ENCODE peak calls at places on chromosomes 4 and X, in ten cellular contexts. One of them, this sample, is unnamed.

GRCh38 chr4:54218736-54219135 is 10.4 kb upstream of the PDGFRA start:
- DNase-seq in AG04449: no peak
- DNase-seq in HFFc6: no peak
- DNase-seq in Panc1: no peak
- DNase-seq in K562: no peak
- DNase-seq in A549: no peak
- DNase-seq in psoas muscle: no peak
- DNase-seq in HFF-Myc: no peak
- DNase-seq in coronary artery: no peak
- DNase-seq in BJ: no peak
- DNase-seq in this sample: no peak

GRCh38 chr4:89254847-89255246 is 52.8 kb downstream of the GPRIN3 start:
- DNase-seq in Panc1: no peak
- DNase-seq in BJ: no peak
- DNase-seq in psoas muscle: no peak
- DNase-seq in AG04449: no peak
- DNase-seq in K562: peak
- DNase-seq in HFFc6: peak
- DNase-seq in HFF-Myc: peak
- DNase-seq in coronary artery: no peak
- DNase-seq in A549: peak
- DNase-seq in this sample: no peak

GRCh38 chrX:71253253-71254091 is 468 bp downstream of the ZMYM3 start:
- DNase-seq in HFF-Myc: no peak
- DNase-seq in psoas muscle: peak
- DNase-seq in AG04449: no peak
- DNase-seq in K562: peak
- DNase-seq in Panc1: no peak
- DNase-seq in BJ: no peak
- DNase-seq in HFFc6: no peak
- DNase-seq in coronary artery: no peak
- DNase-seq in A549: peak
- DNase-seq in this sample: no peak

GRCh38 chr4:1511441-1512041 is 105.3 kb upstream of the NKX1-1 start:
- DNase-seq in Panc1: no peak
- DNase-seq in AG04449: no peak
- DNase-seq in HFFc6: peak
- DNase-seq in BJ: no peak
- DNase-seq in K562: peak
- DNase-seq in A549: peak
- DNase-seq in HFF-Myc: no peak
- DNase-seq in psoas muscle: peak
- DNase-seq in coronary artery: no peak
- DNase-seq in this sample: no peak

GRCh38 chrX:111756486-111756885 is 75.5 kb downstream of the ALG13 start:
- DNase-seq in BJ: no peak
- DNase-seq in A549: no peak
- DNase-seq in K562: no peak
- DNase-seq in HFFc6: no peak
- DNase-seq in coronary artery: no peak
- DNase-seq in psoas muscle: no peak
- DNase-seq in HFF-Myc: no peak
- DNase-seq in Panc1: no peak
- DNase-seq in AG04449: no peak
- DNase-seq in this sample: no peak

GRCh38 chrX:11143931-11144678 is 33.0 kb downstream of the HCCS start:
- DNase-seq in coronary artery: no peak
- DNase-seq in psoas muscle: peak
- DNase-seq in Panc1: peak
- DNase-seq in BJ: no peak
- DNase-seq in HFFc6: peak
- DNase-seq in A549: peak
- DNase-seq in HFF-Myc: peak
- DNase-seq in AG04449: no peak
- DNase-seq in K562: peak
- DNase-seq in this sample: peak

GRCh38 chrX:104659037-104659744 is 93.2 kb downstream of the IL1RAPL2 start:
- DNase-seq in HFF-Myc: no peak
- DNase-seq in psoas muscle: no peak
- DNase-seq in BJ: no peak
- DNase-seq in AG04449: no peak
- DNase-seq in HFFc6: no peak
- DNase-seq in coronary artery: no peak
- DNase-seq in A549: no peak
- DNase-seq in Panc1: no peak
- DNase-seq in K562: no peak
- DNase-seq in this sample: no peak

GRCh38 chr4:123516576-123516975 is 120.0 kb downstream of the SPRY1 start:
- DNase-seq in HFFc6: no peak
- DNase-seq in psoas muscle: no peak
- DNase-seq in BJ: no peak
- DNase-seq in A549: no peak
- DNase-seq in K562: no peak
- DNase-seq in AG04449: no peak
- DNase-seq in HFF-Myc: no peak
- DNase-seq in coronary artery: no peak
- DNase-seq in Panc1: no peak
- DNase-seq in this sample: no peak

GRCh38 chr4:1239141-1239948 is 9.6 kb downstream of the CTBP1 start:
- DNase-seq in psoas muscle: peak
- DNase-seq in HFFc6: no peak
- DNase-seq in Panc1: no peak
- DNase-seq in coronary artery: peak
- DNase-seq in K562: no peak
- DNase-seq in BJ: no peak
- DNase-seq in AG04449: no peak
- DNase-seq in A549: no peak
- DNase-seq in HFF-Myc: no peak
- DNase-seq in this sample: no peak

GRCh38 chr4:169283114-169283509 is 12.4 kb upstream of the SH3RF1 start:
- DNase-seq in HFF-Myc: no peak
- DNase-seq in coronary artery: no peak
- DNase-seq in Panc1: peak
- DNase-seq in AG04449: peak
- DNase-seq in HFFc6: peak
- DNase-seq in BJ: peak
- DNase-seq in psoas muscle: no peak
- DNase-seq in A549: peak
- DNase-seq in K562: no peak
- DNase-seq in this sample: no peak

GRCh38 chr4:109864134-109864533 is 16.2 kb downstream of the LRIT3 start:
- DNase-seq in HFF-Myc: no peak
- DNase-seq in BJ: no peak
- DNase-seq in HFFc6: no peak
- DNase-seq in A549: no peak
- DNase-seq in coronary artery: no peak
- DNase-seq in AG04449: no peak
- DNase-seq in psoas muscle: no peak
- DNase-seq in Panc1: no peak
- DNase-seq in K562: no peak
- DNase-seq in this sample: no peak

GRCh38 chr4:91064157-91064853 is 937.1 kb downstream of the CCSER1 start:
- DNase-seq in K562: no peak
- DNase-seq in coronary artery: no peak
- DNase-seq in HFFc6: no peak
- DNase-seq in AG04449: no peak
- DNase-seq in Panc1: no peak
- DNase-seq in BJ: no peak
- DNase-seq in psoas muscle: no peak
- DNase-seq in HFF-Myc: no peak
- DNase-seq in A549: no peak
- DNase-seq in this sample: no peak

GRCh38 chr4:176622251-176622968 is 170.3 kb downstream of the VEGFC start:
- DNase-seq in K562: no peak
- DNase-seq in HFFc6: no peak
- DNase-seq in BJ: no peak
- DNase-seq in HFF-Myc: no peak
- DNase-seq in psoas muscle: no peak
- DNase-seq in AG04449: no peak
- DNase-seq in A549: no peak
- DNase-seq in coronary artery: no peak
- DNase-seq in Panc1: no peak
- DNase-seq in this sample: no peak

GRCh38 chr4:131974730-131975129 is 1174.4 kb upstream of the PCDH10 start:
- DNase-seq in AG04449: no peak
- DNase-seq in coronary artery: no peak
- DNase-seq in HFF-Myc: no peak
- DNase-seq in BJ: no peak
- DNase-seq in HFFc6: peak
- DNase-seq in A549: no peak
- DNase-seq in psoas muscle: no peak
- DNase-seq in Panc1: no peak
- DNase-seq in K562: no peak
- DNase-seq in this sample: no peak

GRCh38 chr4:3300198-3300671 is 7.4 kb downstream of the RGS12 start:
- DNase-seq in psoas muscle: no peak
- DNase-seq in K562: no peak
- DNase-seq in AG04449: no peak
- DNase-seq in HFFc6: no peak
- DNase-seq in Panc1: no peak
- DNase-seq in coronary artery: no peak
- DNase-seq in A549: no peak
- DNase-seq in BJ: no peak
- DNase-seq in HFF-Myc: no peak
- DNase-seq in this sample: no peak

DNA sequence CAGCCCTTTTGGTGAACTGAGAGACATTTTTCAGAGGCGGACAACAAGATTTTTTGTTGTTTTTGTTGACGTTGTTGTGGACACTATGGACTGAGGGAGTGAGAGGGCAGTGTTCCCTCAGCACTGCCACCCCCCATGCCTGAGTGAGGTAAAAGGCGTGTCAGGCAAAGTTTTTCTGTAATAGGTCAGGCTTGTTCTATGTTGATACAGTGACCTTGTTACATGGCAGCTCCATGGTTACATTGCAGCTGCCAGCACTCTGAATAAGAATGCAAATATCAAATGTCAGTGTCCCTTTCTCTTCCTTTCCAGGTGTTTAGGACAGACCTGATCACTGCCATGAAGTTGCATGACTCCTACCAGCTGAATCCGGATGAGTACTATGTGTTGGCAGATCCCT is 36.6 kb downstream of the JADE1 start:
- DNase-seq in K562: no peak
- DNase-seq in HFFc6: no peak
- DNase-seq in BJ: no peak
- DNase-seq in coronary artery: no peak
- DNase-seq in Panc1: no peak
- DNase-seq in AG04449: no peak
- DNase-seq in A549: no peak
- DNase-seq in HFF-Myc: no peak
- DNase-seq in psoas muscle: no peak
- DNase-seq in this sample: no peak
- TF ChIP-seq CTCF in K562: no peak
- TF ChIP-seq CTCF in HFFc6: no peak
- TF ChIP-seq CTCF in BJ: no peak
- TF ChIP-seq CTCF in coronary artery: no peak
- TF ChIP-seq CTCF in Panc1: no peak
- TF ChIP-seq CTCF in AG04449: no peak
- TF ChIP-seq CTCF in A549: no peak
- TF ChIP-seq CTCF in HFF-Myc: no peak
- TF ChIP-seq CTCF in psoas muscle: no peak
- TF ChIP-seq CTCF in this sample: no peak

GRCh38 chr4:128234836-128235235 is 52.8 kb downstream of the PGRMC2 start:
- DNase-seq in HFFc6: no peak
- DNase-seq in A549: no peak
- DNase-seq in AG04449: no peak
- DNase-seq in K562: no peak
- DNase-seq in Panc1: no peak
- DNase-seq in coronary artery: no peak
- DNase-seq in HFF-Myc: no peak
- DNase-seq in psoas muscle: no peak
- DNase-seq in BJ: no peak
- DNase-seq in this sample: no peak
- TF ChIP-seq CTCF in HFFc6: no peak
- TF ChIP-seq CTCF in A549: no peak
- TF ChIP-seq CTCF in AG04449: no peak
- TF ChIP-seq CTCF in K562: no peak
- TF ChIP-seq CTCF in Panc1: no peak
- TF ChIP-seq CTCF in coronary artery: no peak
- TF ChIP-seq CTCF in HFF-Myc: no peak
- TF ChIP-seq CTCF in psoas muscle: no peak
- TF ChIP-seq CTCF in BJ: no peak
- TF ChIP-seq CTCF in this sample: no peak

GRCh38 chrX:101258260-101258581 is 32.9 kb downstream of the TAF7L start:
- DNase-seq in psoas muscle: no peak
- DNase-seq in coronary artery: no peak
- DNase-seq in K562: no peak
- DNase-seq in BJ: no peak
- DNase-seq in HFFc6: no peak
- DNase-seq in Panc1: no peak
- DNase-seq in AG04449: no peak
- DNase-seq in HFF-Myc: no peak
- DNase-seq in A549: no peak
- DNase-seq in this sample: no peak

GRCh38 chrX:101260435-101260834 is 30.7 kb downstream of the TAF7L start:
- DNase-seq in HFFc6: peak
- DNase-seq in psoas muscle: no peak
- DNase-seq in BJ: no peak
- DNase-seq in K562: peak
- DNase-seq in AG04449: no peak
- DNase-seq in A549: peak
- DNase-seq in coronary artery: no peak
- DNase-seq in HFF-Myc: no peak
- DNase-seq in Panc1: no peak
- DNase-seq in this sample: no peak

GRCh38 chrX:101252634-101253033 is 33.0 kb downstream of the DRP2 start:
- DNase-seq in AG04449: no peak
- DNase-seq in HFF-Myc: no peak
- DNase-seq in K562: no peak
- DNase-seq in HFFc6: no peak
- DNase-seq in Panc1: no peak
- DNase-seq in psoas muscle: no peak
- DNase-seq in BJ: no peak
- DNase-seq in A549: no peak
- DNase-seq in coronary artery: no peak
- DNase-seq in this sample: no peak

GRCh38 chrX:101262590-101262989 is 28.5 kb downstream of the TAF7L start:
- DNase-seq in AG04449: no peak
- DNase-seq in BJ: no peak
- DNase-seq in A549: no peak
- DNase-seq in psoas muscle: no peak
- DNase-seq in HFF-Myc: no peak
- DNase-seq in coronary artery: no peak
- DNase-seq in K562: no peak
- DNase-seq in Panc1: no peak
- DNase-seq in HFFc6: no peak
- DNase-seq in this sample: no peak

GRCh38 chrX:101257448-101258259 is 33.5 kb downstream of the TAF7L start:
- DNase-seq in AG04449: no peak
- DNase-seq in Panc1: no peak
- DNase-seq in K562: no peak
- DNase-seq in HFFc6: no peak
- DNase-seq in coronary artery: no peak
- DNase-seq in HFF-Myc: no peak
- DNase-seq in BJ: no peak
- DNase-seq in A549: no peak
- DNase-seq in psoas muscle: no peak
- DNase-seq in this sample: no peak
- TF ChIP-seq CTCF in AG04449: no peak
- TF ChIP-seq CTCF in Panc1: no peak
- TF ChIP-seq CTCF in K562: no peak
- TF ChIP-seq CTCF in HFFc6: no peak
- TF ChIP-seq CTCF in coronary artery: no peak
- TF ChIP-seq CTCF in HFF-Myc: no peak
- TF ChIP-seq CTCF in BJ: no peak
- TF ChIP-seq CTCF in A549: no peak
- TF ChIP-seq CTCF in psoas muscle: no peak
- TF ChIP-seq CTCF in this sample: no peak

GRCh38 chr4:165096776-165097175 is 15.9 kb downstream of the TMEM192 start:
- DNase-seq in K562: no peak
- DNase-seq in psoas muscle: no peak
- DNase-seq in AG04449: no peak
- DNase-seq in coronary artery: no peak
- DNase-seq in Panc1: no peak
- DNase-seq in A549: peak
- DNase-seq in BJ: no peak
- DNase-seq in HFF-Myc: no peak
- DNase-seq in HFFc6: peak
- DNase-seq in this sample: no peak
- TF ChIP-seq CTCF in K562: no peak
- TF ChIP-seq CTCF in psoas muscle: peak
- TF ChIP-seq CTCF in AG04449: peak
- TF ChIP-seq CTCF in coronary artery: peak
- TF ChIP-seq CTCF in Panc1: peak
- TF ChIP-seq CTCF in A549: peak
- TF ChIP-seq CTCF in BJ: peak
- TF ChIP-seq CTCF in HFF-Myc: peak
- TF ChIP-seq CTCF in HFFc6: peak
- TF ChIP-seq CTCF in this sample: no peak

This sample was measured in omental fat pad.